ENCODE peak calls at places on chromosomes 7 and 10, in five cellular contexts. One of them, this sample, is unnamed.

GRCh38 chr7:40330408-40330807 is 195.6 kb downstream of the SUGCT start:
- DNase-seq in H1: no peak
- DNase-seq in coronary artery: no peak
- DNase-seq in transverse colon: no peak
- DNase-seq in choroid plexus epithelial cell: no peak
- DNase-seq in this sample: no peak

GRCh38 chr7:2720024-2720423 is 32.0 kb downstream of the AMZ1 start:
- DNase-seq in H1: no peak
- DNase-seq in coronary artery: no peak
- DNase-seq in transverse colon: no peak
- DNase-seq in choroid plexus epithelial cell: no peak
- DNase-seq in this sample: no peak

GRCh38 chr10:34121125-34121973 is 693.7 kb downstream of the PARD3 start:
- DNase-seq in H1: peak
- DNase-seq in coronary artery: no peak
- DNase-seq in transverse colon: no peak
- DNase-seq in choroid plexus epithelial cell: no peak
- DNase-seq in this sample: peak

GRCh38 chr10:118309911-118310310 is 32.2 kb downstream of the FAM204A start:
- DNase-seq in H1: no peak
- DNase-seq in coronary artery: no peak
- DNase-seq in transverse colon: no peak
- DNase-seq in choroid plexus epithelial cell: no peak
- DNase-seq in this sample: no peak

GRCh38 chr7:29969706-29970105 is 19.9 kb downstream of the SCRN1 start:
- DNase-seq in H1: no peak
- DNase-seq in coronary artery: no peak
- DNase-seq in transverse colon: no peak
- DNase-seq in choroid plexus epithelial cell: no peak
- DNase-seq in this sample: no peak

GRCh38 chr7:29955799-29956476 is 33.7 kb downstream of the SCRN1 start:
- DNase-seq in H1: no peak
- DNase-seq in coronary artery: no peak
- DNase-seq in transverse colon: peak
- DNase-seq in choroid plexus epithelial cell: no peak
- DNase-seq in this sample: no peak

GRCh38 chr7:139321071-139321745 is 19.9 kb upstream of the FMC1 start:
- DNase-seq in H1: peak
- DNase-seq in coronary artery: no peak
- DNase-seq in transverse colon: no peak
- DNase-seq in choroid plexus epithelial cell: peak
- DNase-seq in this sample: peak

GRCh38 chr7:74455933-74456332 is 2.2 kb downstream of the GTF2IRD1 start:
- DNase-seq in H1: no peak
- DNase-seq in coronary artery: no peak
- DNase-seq in transverse colon: no peak
- DNase-seq in choroid plexus epithelial cell: peak
- DNase-seq in this sample: peak

GRCh38 chr7:151845412-151846205 is 31.3 kb downstream of the PRKAG2 start:
- DNase-seq in H1: no peak
- DNase-seq in coronary artery: no peak
- DNase-seq in transverse colon: no peak
- DNase-seq in choroid plexus epithelial cell: no peak
- DNase-seq in this sample: no peak

DNA sequence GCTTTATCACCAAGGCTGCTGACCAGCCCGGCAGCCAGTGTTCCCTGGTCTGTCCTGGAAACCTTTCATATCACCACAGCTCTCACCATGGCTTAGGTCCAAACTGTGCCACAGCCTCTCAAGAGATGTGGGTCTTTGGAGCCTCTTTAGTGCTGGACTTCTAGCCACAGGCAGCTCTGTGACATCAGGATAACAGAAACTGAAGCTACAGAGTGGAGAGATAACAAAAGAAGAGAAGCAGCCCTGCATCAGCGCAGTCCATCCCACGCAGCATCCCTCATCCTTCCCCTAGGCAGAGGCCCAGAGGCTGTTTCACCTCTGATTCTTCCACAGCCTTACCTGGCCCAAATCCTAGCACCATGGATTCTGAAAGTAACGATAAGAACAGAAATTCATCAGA is 187.9 kb upstream of the KMT2E start:
- DNase-seq in H1: no peak
- DNase-seq in coronary artery: no peak
- DNase-seq in transverse colon: no peak
- DNase-seq in choroid plexus epithelial cell: no peak
- DNase-seq in this sample: no peak
- TF ChIP-seq CTCF in H1: no peak
- TF ChIP-seq CTCF in coronary artery: no peak
- TF ChIP-seq CTCF in transverse colon: no peak
- TF ChIP-seq CTCF in choroid plexus epithelial cell: no peak
- TF ChIP-seq CTCF in this sample: no peak

GRCh38 chr7:27247000-27247399 is 4.4 kb downstream of the EVX1 start:
- DNase-seq in H1: no peak
- DNase-seq in coronary artery: no peak
- DNase-seq in transverse colon: no peak
- DNase-seq in choroid plexus epithelial cell: no peak
- DNase-seq in this sample: no peak

GRCh38 chr7:27247452-27248426 is 5.1 kb downstream of the EVX1 start:
- DNase-seq in H1: no peak
- DNase-seq in coronary artery: no peak
- DNase-seq in transverse colon: no peak
- DNase-seq in choroid plexus epithelial cell: no peak
- DNase-seq in this sample: no peak

GRCh38 chr7:27244488-27245123 is 2.0 kb downstream of the EVX1 start:
- DNase-seq in H1: peak
- DNase-seq in coronary artery: no peak
- DNase-seq in transverse colon: peak
- DNase-seq in choroid plexus epithelial cell: no peak
- DNase-seq in this sample: no peak

GRCh38 chr7:27245124-27245797 is 2.7 kb downstream of the EVX1 start:
- DNase-seq in H1: peak
- DNase-seq in coronary artery: no peak
- DNase-seq in transverse colon: no peak
- DNase-seq in choroid plexus epithelial cell: no peak
- DNase-seq in this sample: no peak

DNA sequence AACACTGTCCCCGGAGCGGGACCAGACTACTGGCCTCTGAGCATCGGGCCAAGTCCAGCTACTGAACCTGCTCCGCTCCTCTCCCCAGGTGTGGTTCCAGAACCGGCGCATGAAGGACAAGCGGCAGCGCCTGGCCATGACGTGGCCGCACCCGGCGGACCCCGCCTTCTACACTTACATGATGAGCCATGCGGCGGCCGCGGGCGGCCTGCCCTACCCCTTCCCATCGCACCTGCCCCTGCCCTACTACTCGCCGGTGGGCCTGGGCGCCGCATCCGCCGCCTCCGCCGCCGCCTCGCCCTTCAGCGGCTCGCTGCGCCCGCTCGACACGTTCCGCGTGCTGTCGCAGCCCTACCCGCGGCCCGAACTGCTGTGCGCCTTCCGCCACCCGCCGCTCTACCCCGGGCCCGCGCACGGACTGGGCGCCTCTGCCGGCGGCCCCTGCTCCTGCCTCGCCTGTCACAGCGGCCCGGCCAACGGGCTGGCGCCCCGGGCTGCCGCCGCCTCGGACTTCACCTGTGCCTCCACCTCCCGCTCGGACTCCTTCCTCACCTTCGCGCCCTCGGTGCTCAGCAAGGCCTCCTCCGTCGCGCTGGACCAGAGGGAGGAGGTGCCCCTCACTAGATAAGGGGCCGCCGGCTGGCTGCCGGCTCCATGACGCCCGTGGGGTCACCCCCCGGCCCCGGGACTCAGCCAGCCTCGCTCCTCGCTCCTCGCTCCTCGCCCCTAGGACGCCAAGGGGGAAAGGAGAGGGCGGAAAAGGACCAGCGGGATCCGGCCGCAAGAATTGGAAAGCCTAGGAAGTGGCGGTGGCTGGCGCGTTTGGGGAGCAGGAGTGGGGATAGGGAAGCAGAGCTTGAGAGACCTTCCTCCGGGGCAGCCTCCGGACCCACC is 3.4 kb downstream of the EVX1 start:
- DNase-seq in H1: peak
- DNase-seq in coronary artery: no peak
- DNase-seq in transverse colon: peak
- DNase-seq in choroid plexus epithelial cell: no peak
- DNase-seq in this sample: no peak
- H3K4me3 ChIP-seq in H1: no peak
- H3K4me3 ChIP-seq in coronary artery: peak
- H3K4me3 ChIP-seq in transverse colon: peak
- H3K4me3 ChIP-seq in choroid plexus epithelial cell: no peak
- H3K4me3 ChIP-seq in this sample: no peak

GRCh38 chr7:114026486-114027089 is 107.8 kb upstream of the PPP1R3A start:
- DNase-seq in H1: no peak
- DNase-seq in coronary artery: no peak
- DNase-seq in transverse colon: no peak
- DNase-seq in choroid plexus epithelial cell: peak
- DNase-seq in this sample: peak
- TF ChIP-seq CTCF in H1: peak
- TF ChIP-seq CTCF in coronary artery: peak
- TF ChIP-seq CTCF in transverse colon: peak
- TF ChIP-seq CTCF in choroid plexus epithelial cell: peak
- TF ChIP-seq CTCF in this sample: peak

DNA sequence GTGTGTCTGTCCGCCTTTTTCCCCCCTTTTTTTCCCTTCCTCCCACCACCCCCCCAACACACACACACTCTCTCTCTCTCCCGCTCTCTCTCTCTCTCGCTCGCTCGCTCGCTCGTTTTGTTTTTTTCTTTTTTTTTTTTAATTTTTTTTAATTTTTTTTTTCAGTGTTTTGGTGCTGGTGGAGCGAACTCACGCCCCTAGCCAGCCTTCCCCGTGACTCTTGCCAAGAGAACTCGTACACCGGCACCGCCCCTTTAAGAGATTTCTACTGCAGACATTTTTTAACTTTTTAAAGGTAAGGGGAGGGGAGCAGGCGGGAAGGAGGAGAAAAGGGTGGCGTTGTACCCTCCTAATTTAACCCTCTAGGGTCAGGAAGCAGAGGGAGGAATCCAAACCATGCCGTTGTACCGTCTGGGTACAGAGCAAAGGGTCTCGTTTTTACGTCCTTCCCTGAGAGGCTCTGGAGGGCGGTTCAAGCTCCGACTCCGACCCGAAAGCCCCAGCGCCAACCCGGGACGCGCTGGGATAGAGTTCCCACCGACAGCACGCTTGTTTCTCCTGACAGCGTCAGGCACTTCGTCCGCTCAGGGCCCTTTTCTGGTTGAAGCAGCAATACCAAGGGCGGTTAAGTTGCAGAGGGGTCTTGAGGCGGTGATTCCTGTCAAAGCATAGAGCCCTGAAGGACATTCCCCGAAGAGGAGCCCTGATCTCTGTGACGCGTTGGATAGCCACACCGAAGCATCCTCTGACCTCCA is 397 bp upstream of the HPSE2 start:
- DNase-seq in H1: peak
- DNase-seq in coronary artery: no peak
- DNase-seq in transverse colon: no peak
- DNase-seq in choroid plexus epithelial cell: no peak
- DNase-seq in this sample: peak
- H3K4me3 ChIP-seq in H1: peak
- H3K4me3 ChIP-seq in coronary artery: peak
- H3K4me3 ChIP-seq in transverse colon: no peak
- H3K4me3 ChIP-seq in choroid plexus epithelial cell: no peak
- H3K4me3 ChIP-seq in this sample: peak

GRCh38 chr10:116808706-116809105 is 40.6 kb upstream of the ENO4 start:
- DNase-seq in H1: no peak
- DNase-seq in coronary artery: no peak
- DNase-seq in transverse colon: no peak
- DNase-seq in choroid plexus epithelial cell: no peak
- DNase-seq in this sample: no peak

GRCh38 chr10:116815641-116816415 is 33.5 kb upstream of the ENO4 start:
- DNase-seq in H1: no peak
- DNase-seq in coronary artery: no peak
- DNase-seq in transverse colon: no peak
- DNase-seq in choroid plexus epithelial cell: no peak
- DNase-seq in this sample: no peak

GRCh38 chr10:116810895-116811294 is 38.4 kb upstream of the ENO4 start:
- DNase-seq in H1: no peak
- DNase-seq in coronary artery: no peak
- DNase-seq in transverse colon: no peak
- DNase-seq in choroid plexus epithelial cell: no peak
- DNase-seq in this sample: no peak

GRCh38 chr10:116809528-116810500 is 39.5 kb upstream of the ENO4 start:
- DNase-seq in H1: peak
- DNase-seq in coronary artery: no peak
- DNase-seq in transverse colon: peak
- DNase-seq in choroid plexus epithelial cell: peak
- DNase-seq in this sample: no peak

GRCh38 chr10:116811691-116812090 is 37.6 kb upstream of the ENO4 start:
- DNase-seq in H1: no peak
- DNase-seq in coronary artery: no peak
- DNase-seq in transverse colon: no peak
- DNase-seq in choroid plexus epithelial cell: no peak
- DNase-seq in this sample: no peak
- TF ChIP-seq CTCF in H1: no peak
- TF ChIP-seq CTCF in coronary artery: no peak
- TF ChIP-seq CTCF in transverse colon: no peak
- TF ChIP-seq CTCF in choroid plexus epithelial cell: no peak
- TF ChIP-seq CTCF in this sample: no peak

GRCh38 chr10:86671419-86671818 is 3.1 kb downstream of the LDB3 start:
- DNase-seq in H1: no peak
- DNase-seq in coronary artery: no peak
- DNase-seq in transverse colon: peak
- DNase-seq in choroid plexus epithelial cell: no peak
- DNase-seq in this sample: no peak
- H3K4me3 ChIP-seq in H1: no peak
- H3K4me3 ChIP-seq in coronary artery: peak
- H3K4me3 ChIP-seq in transverse colon: peak
- H3K4me3 ChIP-seq in choroid plexus epithelial cell: no peak
- H3K4me3 ChIP-seq in this sample: no peak

GRCh38 chr10:70323697-70324340 is 40.0 kb upstream of the NPFFR1 start:
- DNase-seq in H1: peak
- DNase-seq in coronary artery: no peak
- DNase-seq in transverse colon: no peak
- DNase-seq in choroid plexus epithelial cell: no peak
- DNase-seq in this sample: no peak
- TF ChIP-seq CTCF in H1: peak
- TF ChIP-seq CTCF in coronary artery: no peak
- TF ChIP-seq CTCF in transverse colon: no peak
- TF ChIP-seq CTCF in choroid plexus epithelial cell: no peak
- TF ChIP-seq CTCF in this sample: no peak

This sample was measured in fibroblast of villous mesenchyme.